ENCODE peak calls at places on chromosomes 4 and X, in six cellular contexts. One of them, this sample, is unnamed.

GRCh38 chr4:52126946-52127345 is 75.8 kb downstream of the SPATA18 start:
- DNase-seq in thyroid gland: no peak
- DNase-seq in neural crest cell: no peak
- DNase-seq in neural progenitor cell: no peak
- DNase-seq in CD4-positive, alpha-beta T cell: no peak
- DNase-seq in adrenal gland: no peak
- DNase-seq in this sample: no peak

GRCh38 chr4:1582227-1582626 is 101.9 kb downstream of the FAM53A start:
- DNase-seq in CD4-positive, alpha-beta T cell: no peak
- DNase-seq in neural crest cell: no peak
- DNase-seq in neural progenitor cell: no peak
- DNase-seq in adrenal gland: no peak
- DNase-seq in thyroid gland: no peak
- DNase-seq in this sample: no peak

GRCh38 chrX:10611441-10612090 is 8.8 kb downstream of the MID1 start:
- DNase-seq in CD4-positive, alpha-beta T cell: no peak
- DNase-seq in neural crest cell: no peak
- DNase-seq in neural progenitor cell: no peak
- DNase-seq in adrenal gland: no peak
- DNase-seq in thyroid gland: no peak
- DNase-seq in this sample: no peak

GRCh38 chr4:28654618-28655017 is 1794.0 kb downstream of the STIM2 start:
- DNase-seq in neural crest cell: no peak
- DNase-seq in thyroid gland: no peak
- DNase-seq in CD4-positive, alpha-beta T cell: no peak
- DNase-seq in neural progenitor cell: no peak
- DNase-seq in adrenal gland: no peak
- DNase-seq in this sample: no peak

GRCh38 chr4:140861359-140862181 is 105.4 kb upstream of the TBC1D9 start:
- DNase-seq in CD4-positive, alpha-beta T cell: peak; percentile 8
- DNase-seq in neural crest cell: peak; percentile 70
- DNase-seq in neural progenitor cell: peak; percentile 80
- DNase-seq in thyroid gland: peak; percentile 76
- DNase-seq in adrenal gland: peak; percentile 86
- DNase-seq in this sample: no peak

GRCh38 chr4:33255507-33255906 is 2535.3 kb downstream of the PCDH7 start:
- DNase-seq in CD4-positive, alpha-beta T cell: no peak
- DNase-seq in neural progenitor cell: no peak
- DNase-seq in adrenal gland: no peak
- DNase-seq in neural crest cell: no peak
- DNase-seq in thyroid gland: no peak
- DNase-seq in this sample: no peak

GRCh38 chr4:185412412-185412811 is 13.4 kb downstream of the UFSP2 start:
- DNase-seq in thyroid gland: no peak
- DNase-seq in neural crest cell: no peak
- DNase-seq in CD4-positive, alpha-beta T cell: no peak
- DNase-seq in neural progenitor cell: no peak
- DNase-seq in adrenal gland: no peak
- DNase-seq in this sample: no peak

GRCh38 chr4:106892786-106893185 is 143.3 kb downstream of the DKK2 start:
- DNase-seq in neural crest cell: no peak
- DNase-seq in thyroid gland: no peak
- DNase-seq in neural progenitor cell: no peak
- DNase-seq in CD4-positive, alpha-beta T cell: no peak
- DNase-seq in adrenal gland: no peak
- DNase-seq in this sample: no peak

GRCh38 chr4:163448541-163449203 is 24.9 kb downstream of the TKTL2 start:
- DNase-seq in adrenal gland: no peak
- DNase-seq in thyroid gland: no peak
- DNase-seq in CD4-positive, alpha-beta T cell: no peak
- DNase-seq in neural crest cell: no peak
- DNase-seq in neural progenitor cell: no peak
- DNase-seq in this sample: no peak

GRCh38 chr4:82230310-82230709 is 143.5 kb downstream of the HNRNPD start:
- DNase-seq in neural crest cell: no peak
- DNase-seq in CD4-positive, alpha-beta T cell: no peak
- DNase-seq in adrenal gland: no peak
- DNase-seq in neural progenitor cell: no peak
- DNase-seq in thyroid gland: no peak
- DNase-seq in this sample: no peak

GRCh38 chr4:120070191-120070590 is 3.5 kb upstream of the MAD2L1 start:
- DNase-seq in neural progenitor cell: no peak
- DNase-seq in CD4-positive, alpha-beta T cell: no peak
- DNase-seq in adrenal gland: no peak
- DNase-seq in neural crest cell: no peak
- DNase-seq in thyroid gland: no peak
- DNase-seq in this sample: no peak

GRCh38 chrX:29275928-29276327 is 688.7 kb downstream of the IL1RAPL1 start:
- DNase-seq in neural crest cell: no peak
- DNase-seq in thyroid gland: no peak
- DNase-seq in neural progenitor cell: no peak
- DNase-seq in adrenal gland: no peak
- DNase-seq in CD4-positive, alpha-beta T cell: no peak
- DNase-seq in this sample: no peak

GRCh38 chr4:166460769-166461550 is 587.9 kb downstream of the TLL1 start:
- DNase-seq in CD4-positive, alpha-beta T cell: no peak
- DNase-seq in neural progenitor cell: no peak
- DNase-seq in adrenal gland: no peak
- DNase-seq in thyroid gland: no peak
- DNase-seq in neural crest cell: no peak
- DNase-seq in this sample: no peak

GRCh38 chr4:40918330-40918729 is 168.6 kb downstream of the NSUN7 start:
- DNase-seq in neural crest cell: no peak
- DNase-seq in thyroid gland: peak; percentile 83
- DNase-seq in neural progenitor cell: no peak
- DNase-seq in adrenal gland: peak; percentile 85
- DNase-seq in CD4-positive, alpha-beta T cell: no peak
- DNase-seq in this sample: no peak

GRCh38 chr4:31023109-31023508 is 302.9 kb downstream of the PCDH7 start:
- DNase-seq in neural progenitor cell: no peak
- DNase-seq in thyroid gland: no peak
- DNase-seq in adrenal gland: no peak
- DNase-seq in neural crest cell: no peak
- DNase-seq in CD4-positive, alpha-beta T cell: no peak
- DNase-seq in this sample: no peak
- TF ChIP-seq CTCF in neural progenitor cell: no peak
- TF ChIP-seq CTCF in thyroid gland: no peak
- TF ChIP-seq CTCF in adrenal gland: no peak
- TF ChIP-seq CTCF in neural crest cell: no peak
- TF ChIP-seq CTCF in CD4-positive, alpha-beta T cell: no peak
- TF ChIP-seq CTCF in this sample: no peak

DNA sequence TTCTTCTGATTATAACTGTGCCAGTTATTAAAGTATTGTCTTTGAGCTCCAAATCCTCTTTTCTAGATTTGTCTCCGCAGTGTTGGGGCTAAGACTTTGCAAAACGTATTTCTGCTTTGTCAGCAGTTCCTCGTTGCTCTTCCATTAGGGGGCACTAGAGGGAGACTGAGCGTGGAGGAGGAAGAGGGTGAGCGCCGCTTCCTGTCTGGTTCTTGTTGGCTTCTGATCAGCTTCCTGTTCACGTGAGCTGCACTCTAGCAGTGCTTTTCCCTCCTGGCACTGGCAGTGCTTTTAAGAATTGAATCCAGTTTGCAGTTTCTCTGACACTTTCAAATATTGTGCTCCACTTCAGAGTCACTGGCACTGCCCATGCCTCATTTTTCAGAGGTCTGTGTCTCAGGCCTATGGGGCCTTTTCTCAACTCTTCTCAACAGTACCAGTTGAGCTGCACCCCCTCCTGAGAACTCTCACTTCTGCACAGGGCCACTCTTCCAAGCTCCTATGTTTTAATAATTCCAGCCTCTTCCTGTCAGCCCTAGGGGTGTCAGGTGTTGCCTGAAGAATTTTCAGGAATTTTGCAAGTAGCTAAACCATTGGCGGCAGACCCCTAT is 54.4 kb upstream of the LCORL start:
- DNase-seq in adrenal gland: peak; percentile 30
- DNase-seq in thyroid gland: peak; percentile 3
- DNase-seq in neural progenitor cell: peak; percentile 4
- DNase-seq in neural crest cell: no peak
- DNase-seq in CD4-positive, alpha-beta T cell: no peak
- DNase-seq in this sample: no peak
- TF ChIP-seq CTCF in adrenal gland: no peak
- TF ChIP-seq CTCF in thyroid gland: peak; percentile 16
- TF ChIP-seq CTCF in neural progenitor cell: peak; percentile 26
- TF ChIP-seq CTCF in neural crest cell: peak; percentile 41
- TF ChIP-seq CTCF in CD4-positive, alpha-beta T cell: peak; percentile 15
- TF ChIP-seq CTCF in this sample: no peak

GRCh38 chr4:89724716-89725115 is 112.2 kb downstream of the SNCA start:
- DNase-seq in thyroid gland: no peak
- DNase-seq in neural crest cell: no peak
- DNase-seq in CD4-positive, alpha-beta T cell: no peak
- DNase-seq in neural progenitor cell: no peak
- DNase-seq in adrenal gland: no peak
- DNase-seq in this sample: no peak

GRCh38 chr4:89722517-89722916 is 114.4 kb downstream of the SNCA start:
- DNase-seq in thyroid gland: no peak
- DNase-seq in neural progenitor cell: no peak
- DNase-seq in adrenal gland: no peak
- DNase-seq in CD4-positive, alpha-beta T cell: no peak
- DNase-seq in neural crest cell: no peak
- DNase-seq in this sample: no peak

GRCh38 chr4:89719536-89719935 is 117.4 kb downstream of the SNCA start:
- DNase-seq in neural progenitor cell: no peak
- DNase-seq in CD4-positive, alpha-beta T cell: no peak
- DNase-seq in adrenal gland: no peak
- DNase-seq in thyroid gland: no peak
- DNase-seq in neural crest cell: no peak
- DNase-seq in this sample: no peak

GRCh38 chr4:89727236-89727635 is 109.7 kb downstream of the SNCA start:
- DNase-seq in thyroid gland: no peak
- DNase-seq in neural progenitor cell: no peak
- DNase-seq in neural crest cell: no peak
- DNase-seq in adrenal gland: no peak
- DNase-seq in CD4-positive, alpha-beta T cell: no peak
- DNase-seq in this sample: no peak

GRCh38 chr4:89723096-89723495 is 113.9 kb downstream of the SNCA start:
- DNase-seq in neural progenitor cell: no peak
- DNase-seq in CD4-positive, alpha-beta T cell: no peak
- DNase-seq in neural crest cell: no peak
- DNase-seq in thyroid gland: no peak
- DNase-seq in adrenal gland: no peak
- DNase-seq in this sample: no peak
- TF ChIP-seq CTCF in neural progenitor cell: no peak
- TF ChIP-seq CTCF in CD4-positive, alpha-beta T cell: no peak
- TF ChIP-seq CTCF in neural crest cell: no peak
- TF ChIP-seq CTCF in thyroid gland: no peak
- TF ChIP-seq CTCF in adrenal gland: no peak
- TF ChIP-seq CTCF in this sample: no peak

DNA sequence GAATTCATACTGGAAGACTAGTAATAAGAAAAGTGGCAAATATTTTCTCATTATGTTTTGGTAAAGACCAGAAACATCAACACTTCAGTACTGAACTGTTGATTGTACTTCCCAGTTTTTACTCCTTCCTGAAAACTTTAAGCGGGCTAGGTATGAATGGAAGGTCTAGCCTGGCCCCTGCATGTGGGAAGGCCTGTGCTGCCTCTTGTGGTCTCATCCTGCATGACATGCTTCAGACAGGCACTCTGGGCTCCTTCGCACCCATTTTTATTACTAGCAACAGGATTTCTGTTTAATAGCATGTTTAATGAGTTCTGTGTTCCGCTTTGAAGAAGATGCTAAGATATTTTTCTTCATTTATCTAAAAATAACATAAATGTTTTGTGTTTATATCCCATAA is 279.1 kb downstream of the ANK2 start:
- DNase-seq in neural progenitor cell: peak; percentile 63
- DNase-seq in thyroid gland: no peak
- DNase-seq in neural crest cell: no peak
- DNase-seq in CD4-positive, alpha-beta T cell: no peak
- DNase-seq in adrenal gland: no peak
- DNase-seq in this sample: no peak
- TF ChIP-seq CTCF in neural progenitor cell: peak; percentile 67
- TF ChIP-seq CTCF in thyroid gland: peak; percentile 35
- TF ChIP-seq CTCF in neural crest cell: peak; percentile 55
- TF ChIP-seq CTCF in CD4-positive, alpha-beta T cell: no peak
- TF ChIP-seq CTCF in adrenal gland: no peak
- TF ChIP-seq CTCF in this sample: no peak

DNA sequence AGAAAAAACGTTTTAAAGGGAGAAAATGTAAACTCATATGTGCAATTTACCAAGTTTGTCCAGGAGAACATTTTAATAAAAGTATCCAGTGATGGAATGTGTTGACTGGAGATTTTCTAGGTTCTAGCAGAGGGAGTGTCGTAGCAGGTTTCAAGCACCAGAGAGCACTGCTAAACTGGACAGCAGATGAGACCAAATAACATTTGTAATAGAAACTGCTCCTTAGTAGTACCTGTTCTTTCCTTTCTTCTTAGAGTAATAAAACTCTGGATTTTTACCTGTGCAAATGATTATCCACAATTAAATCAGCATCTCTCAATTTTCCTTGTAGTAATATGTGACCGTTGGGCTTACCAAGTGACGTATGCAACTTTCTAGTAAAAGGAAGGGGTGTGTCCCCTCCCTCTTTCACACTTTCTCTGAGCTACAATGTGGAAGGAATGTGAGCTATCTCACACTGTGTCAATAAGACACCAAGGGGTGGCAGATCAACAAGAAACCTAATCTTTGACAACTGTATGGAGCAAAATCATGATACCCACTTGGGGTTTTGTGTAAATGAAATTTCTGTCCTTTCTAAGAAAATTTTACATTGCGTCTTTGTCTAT is 9.5 kb downstream of the HPGDS start:
- DNase-seq in thyroid gland: no peak
- DNase-seq in neural crest cell: no peak
- DNase-seq in neural progenitor cell: peak; percentile 71
- DNase-seq in adrenal gland: no peak
- DNase-seq in CD4-positive, alpha-beta T cell: no peak
- DNase-seq in this sample: no peak
- TF ChIP-seq CTCF in thyroid gland: no peak
- TF ChIP-seq CTCF in neural crest cell: no peak
- TF ChIP-seq CTCF in neural progenitor cell: peak; percentile 56
- TF ChIP-seq CTCF in adrenal gland: no peak
- TF ChIP-seq CTCF in CD4-positive, alpha-beta T cell: no peak
- TF ChIP-seq CTCF in this sample: no peak